ENCODE peak calls at places on chromosomes 12 and 14, in seven cellular contexts. One of them, this sample, is unnamed.
A peak's percentile ranks its signal among the peaks of the same experiment; 100 is the strongest.

GRCh38 chr12:79998554-79998953 is 63.7 kb upstream of the PPP1R12A start:
- DNase-seq in OCI-LY7: no peak
- DNase-seq in cardiac fibroblast: no peak
- DNase-seq in fibroblast of mammary gland: no peak
- DNase-seq in lung: no peak
- DNase-seq in A549: no peak
- DNase-seq in fibroblast of lung: no peak
- DNase-seq in this sample: no peak

GRCh38 chr12:116861331-116861730 is 19.9 kb downstream of the HRK start:
- DNase-seq in lung: no peak
- DNase-seq in OCI-LY7: peak; percentile 92
- DNase-seq in fibroblast of mammary gland: peak; percentile 60
- DNase-seq in A549: no peak
- DNase-seq in fibroblast of lung: peak; percentile 77
- DNase-seq in cardiac fibroblast: peak; percentile 80
- DNase-seq in this sample: no peak

GRCh38 chr14:97697772-97698171 is 900.6 kb downstream of the VRK1 start:
- DNase-seq in fibroblast of lung: no peak
- DNase-seq in fibroblast of mammary gland: no peak
- DNase-seq in cardiac fibroblast: no peak
- DNase-seq in OCI-LY7: no peak
- DNase-seq in lung: no peak
- DNase-seq in A549: no peak
- DNase-seq in this sample: no peak

GRCh38 chr12:52142431-52142830 is 49.4 kb downstream of the KRT80 start:
- DNase-seq in A549: no peak
- DNase-seq in fibroblast of mammary gland: no peak
- DNase-seq in fibroblast of lung: no peak
- DNase-seq in cardiac fibroblast: no peak
- DNase-seq in OCI-LY7: no peak
- DNase-seq in lung: no peak
- DNase-seq in this sample: no peak

GRCh38 chr12:119322324-119322723 is 12.2 kb upstream of the CCDC60 start:
- DNase-seq in fibroblast of lung: no peak
- DNase-seq in lung: no peak
- DNase-seq in fibroblast of mammary gland: no peak
- DNase-seq in cardiac fibroblast: no peak
- DNase-seq in A549: no peak
- DNase-seq in OCI-LY7: no peak
- DNase-seq in this sample: no peak

GRCh38 chr12:15001733-15002471 is 29.1 kb downstream of the PDE6H start:
- DNase-seq in A549: no peak
- DNase-seq in fibroblast of lung: peak; percentile 42
- DNase-seq in OCI-LY7: no peak
- DNase-seq in lung: no peak
- DNase-seq in cardiac fibroblast: peak; percentile 44
- DNase-seq in fibroblast of mammary gland: peak; percentile 35
- DNase-seq in this sample: peak; percentile 11

GRCh38 chr12:15837141-15837781 is 44.9 kb upstream of the STRAP start:
- DNase-seq in lung: no peak
- DNase-seq in A549: no peak
- DNase-seq in OCI-LY7: no peak
- DNase-seq in fibroblast of mammary gland: peak; percentile 77
- DNase-seq in cardiac fibroblast: peak; percentile 19
- DNase-seq in fibroblast of lung: peak; percentile 94
- DNase-seq in this sample: no peak

GRCh38 chr14:61607570-61608244 is 87.6 kb upstream of the HIF1A start:
- DNase-seq in OCI-LY7: peak; percentile 86
- DNase-seq in cardiac fibroblast: no peak
- DNase-seq in fibroblast of mammary gland: no peak
- DNase-seq in A549: no peak
- DNase-seq in lung: no peak
- DNase-seq in fibroblast of lung: no peak
- DNase-seq in this sample: no peak

GRCh38 chr12:77648716-77649115 is 182.0 kb upstream of the NAV3 start:
- DNase-seq in fibroblast of mammary gland: peak; percentile 70
- DNase-seq in fibroblast of lung: peak; percentile 33
- DNase-seq in A549: no peak
- DNase-seq in lung: no peak
- DNase-seq in OCI-LY7: no peak
- DNase-seq in cardiac fibroblast: peak; percentile 8
- DNase-seq in this sample: peak; percentile 38

GRCh38 chr14:95523818-95524448 is 7.5 kb upstream of the SYNE3 start:
- DNase-seq in fibroblast of mammary gland: peak; percentile 65
- DNase-seq in cardiac fibroblast: peak; percentile 92
- DNase-seq in lung: peak; percentile 57
- DNase-seq in A549: no peak
- DNase-seq in OCI-LY7: peak; percentile 31
- DNase-seq in fibroblast of lung: no peak
- DNase-seq in this sample: peak; percentile 59

GRCh38 chr14:77143071-77143470 is 1.5 kb upstream of the ZDHHC22 start:
- DNase-seq in cardiac fibroblast: no peak
- DNase-seq in OCI-LY7: no peak
- DNase-seq in fibroblast of mammary gland: no peak
- DNase-seq in lung: no peak
- DNase-seq in fibroblast of lung: no peak
- DNase-seq in A549: no peak
- DNase-seq in this sample: no peak

GRCh38 chr12:122917508-122918227 is 21.7 kb upstream of the VPS37B start:
- DNase-seq in fibroblast of mammary gland: peak; percentile 81
- DNase-seq in A549: peak; percentile 60
- DNase-seq in fibroblast of lung: peak; percentile 72
- DNase-seq in OCI-LY7: no peak
- DNase-seq in cardiac fibroblast: peak; percentile 64
- DNase-seq in lung: peak; percentile 70
- DNase-seq in this sample: peak; percentile 70

GRCh38 chr12:112584266-112584722 is 165.5 kb downstream of the PTPN11 start:
- DNase-seq in lung: no peak
- DNase-seq in fibroblast of mammary gland: no peak
- DNase-seq in fibroblast of lung: no peak
- DNase-seq in A549: peak; percentile 89
- DNase-seq in OCI-LY7: peak; percentile 15
- DNase-seq in cardiac fibroblast: peak; percentile 2
- DNase-seq in this sample: no peak

GRCh38 chr12:2536724-2537123 is 258.0 kb upstream of the FKBP4 start:
- DNase-seq in cardiac fibroblast: no peak
- DNase-seq in fibroblast of lung: no peak
- DNase-seq in A549: no peak
- DNase-seq in OCI-LY7: no peak
- DNase-seq in lung: no peak
- DNase-seq in fibroblast of mammary gland: no peak
- DNase-seq in this sample: no peak

GRCh38 chr12:2532647-2533435 is 261.9 kb upstream of the FKBP4 start:
- DNase-seq in cardiac fibroblast: no peak
- DNase-seq in lung: no peak
- DNase-seq in A549: no peak
- DNase-seq in fibroblast of lung: no peak
- DNase-seq in OCI-LY7: no peak
- DNase-seq in fibroblast of mammary gland: no peak
- DNase-seq in this sample: no peak

GRCh38 chr12:2537868-2538541 is 256.8 kb upstream of the FKBP4 start:
- DNase-seq in lung: no peak
- DNase-seq in OCI-LY7: no peak
- DNase-seq in A549: no peak
- DNase-seq in fibroblast of lung: no peak
- DNase-seq in cardiac fibroblast: no peak
- DNase-seq in fibroblast of mammary gland: no peak
- DNase-seq in this sample: no peak

GRCh38 chr12:2539938-2540337 is 254.8 kb upstream of the FKBP4 start:
- DNase-seq in lung: no peak
- DNase-seq in fibroblast of lung: no peak
- DNase-seq in A549: no peak
- DNase-seq in fibroblast of mammary gland: no peak
- DNase-seq in cardiac fibroblast: no peak
- DNase-seq in OCI-LY7: no peak
- DNase-seq in this sample: no peak

GRCh38 chr12:2535583-2536187 is 259.1 kb upstream of the FKBP4 start:
- DNase-seq in lung: no peak
- DNase-seq in A549: no peak
- DNase-seq in cardiac fibroblast: no peak
- DNase-seq in fibroblast of lung: no peak
- DNase-seq in OCI-LY7: no peak
- DNase-seq in fibroblast of mammary gland: peak; percentile 3
- DNase-seq in this sample: no peak
- H3K4me3 ChIP-seq in lung: no peak overlapping the region
- H3K4me3 ChIP-seq in A549: no peak overlapping the region
- H3K4me3 ChIP-seq in cardiac fibroblast: no peak overlapping the region
- H3K4me3 ChIP-seq in fibroblast of lung: no peak overlapping the region
- H3K4me3 ChIP-seq in OCI-LY7: no peak overlapping the region
- H3K4me3 ChIP-seq in fibroblast of mammary gland: no peak overlapping the region
- H3K4me3 ChIP-seq in this sample: no peak overlapping the region

GRCh38 chr14:37597538-37598084 is 2.2 kb downstream of the TTC6 start:
- DNase-seq in cardiac fibroblast: no peak
- DNase-seq in fibroblast of mammary gland: peak; percentile 30
- DNase-seq in A549: peak; percentile 45
- DNase-seq in fibroblast of lung: no peak
- DNase-seq in lung: no peak
- DNase-seq in OCI-LY7: no peak
- DNase-seq in this sample: peak; percentile 53
- TF ChIP-seq CTCF in cardiac fibroblast: peak; percentile 57
- TF ChIP-seq CTCF in fibroblast of mammary gland: peak; percentile 52
- TF ChIP-seq CTCF in A549: peak; percentile 7
- TF ChIP-seq CTCF in fibroblast of lung: peak; percentile 59
- TF ChIP-seq CTCF in lung: no peak
- TF ChIP-seq CTCF in OCI-LY7: no peak
- TF ChIP-seq CTCF in this sample: peak; percentile 53

GRCh38 chr14:103519837-103520212 is 2.8 kb downstream of the CKB start:
- DNase-seq in lung: no peak
- DNase-seq in fibroblast of lung: no peak
- DNase-seq in cardiac fibroblast: no peak
- DNase-seq in fibroblast of mammary gland: no peak
- DNase-seq in A549: no peak
- DNase-seq in OCI-LY7: no peak
- DNase-seq in this sample: no peak
- H3K4me3 ChIP-seq in lung: no peak overlapping the region
- H3K4me3 ChIP-seq in fibroblast of lung: no peak overlapping the region
- H3K4me3 ChIP-seq in cardiac fibroblast: no peak overlapping the region
- H3K4me3 ChIP-seq in fibroblast of mammary gland: no peak overlapping the region
- H3K4me3 ChIP-seq in A549: no peak overlapping the region
- H3K4me3 ChIP-seq in OCI-LY7: no peak overlapping the region
- H3K4me3 ChIP-seq in this sample: no peak overlapping the region

GRCh38 chr14:72975776-72976175 is 49.5 kb downstream of the DCAF4 start:
- DNase-seq in A549: peak; percentile 44
- DNase-seq in lung: no peak
- DNase-seq in fibroblast of mammary gland: peak; percentile 6
- DNase-seq in cardiac fibroblast: no peak
- DNase-seq in fibroblast of lung: no peak
- DNase-seq in OCI-LY7: peak; percentile 16
- DNase-seq in this sample: no peak
- TF ChIP-seq CTCF in A549: peak; percentile 12
- TF ChIP-seq CTCF in lung: no peak
- TF ChIP-seq CTCF in fibroblast of mammary gland: peak; percentile 8
- TF ChIP-seq CTCF in cardiac fibroblast: no peak
- TF ChIP-seq CTCF in fibroblast of lung: no peak
- TF ChIP-seq CTCF in OCI-LY7: peak; percentile 62
- TF ChIP-seq CTCF in this sample: no peak

GRCh38 chr12:132951649-132952048 is 4.5 kb downstream of the ZNF605 start:
- DNase-seq in OCI-LY7: no peak
- DNase-seq in A549: no peak
- DNase-seq in cardiac fibroblast: no peak
- DNase-seq in fibroblast of lung: no peak
- DNase-seq in fibroblast of mammary gland: no peak
- DNase-seq in lung: no peak
- DNase-seq in this sample: no peak

GRCh38 chr12:132952371-132953162 is 3.5 kb downstream of the ZNF605 start:
- DNase-seq in OCI-LY7: no peak
- DNase-seq in fibroblast of lung: no peak
- DNase-seq in lung: no peak
- DNase-seq in fibroblast of mammary gland: no peak
- DNase-seq in A549: no peak
- DNase-seq in cardiac fibroblast: no peak
- DNase-seq in this sample: no peak

GRCh38 chr12:132953163-132953425 is 3.0 kb downstream of the ZNF605 start:
- DNase-seq in OCI-LY7: no peak
- DNase-seq in cardiac fibroblast: no peak
- DNase-seq in fibroblast of mammary gland: no peak
- DNase-seq in fibroblast of lung: no peak
- DNase-seq in A549: no peak
- DNase-seq in lung: no peak
- DNase-seq in this sample: no peak

GRCh38 chr12:132949936-132950837 is 5.9 kb downstream of the ZNF605 start:
- DNase-seq in A549: no peak
- DNase-seq in lung: no peak
- DNase-seq in OCI-LY7: no peak
- DNase-seq in fibroblast of mammary gland: no peak
- DNase-seq in cardiac fibroblast: no peak
- DNase-seq in fibroblast of lung: no peak
- DNase-seq in this sample: no peak

GRCh38 chr12:132950844-132951535 is 5.1 kb downstream of the ZNF605 start:
- DNase-seq in cardiac fibroblast: no peak
- DNase-seq in fibroblast of mammary gland: no peak
- DNase-seq in OCI-LY7: no peak
- DNase-seq in fibroblast of lung: no peak
- DNase-seq in lung: no peak
- DNase-seq in A549: no peak
- DNase-seq in this sample: no peak
- H3K4me3 ChIP-seq in cardiac fibroblast: no peak overlapping the region
- H3K4me3 ChIP-seq in fibroblast of mammary gland: no peak overlapping the region
- H3K4me3 ChIP-seq in OCI-LY7: no peak overlapping the region
- H3K4me3 ChIP-seq in fibroblast of lung: no peak overlapping the region
- H3K4me3 ChIP-seq in lung: no peak overlapping the region
- H3K4me3 ChIP-seq in A549: no peak overlapping the region
- H3K4me3 ChIP-seq in this sample: no peak overlapping the region

DNA sequence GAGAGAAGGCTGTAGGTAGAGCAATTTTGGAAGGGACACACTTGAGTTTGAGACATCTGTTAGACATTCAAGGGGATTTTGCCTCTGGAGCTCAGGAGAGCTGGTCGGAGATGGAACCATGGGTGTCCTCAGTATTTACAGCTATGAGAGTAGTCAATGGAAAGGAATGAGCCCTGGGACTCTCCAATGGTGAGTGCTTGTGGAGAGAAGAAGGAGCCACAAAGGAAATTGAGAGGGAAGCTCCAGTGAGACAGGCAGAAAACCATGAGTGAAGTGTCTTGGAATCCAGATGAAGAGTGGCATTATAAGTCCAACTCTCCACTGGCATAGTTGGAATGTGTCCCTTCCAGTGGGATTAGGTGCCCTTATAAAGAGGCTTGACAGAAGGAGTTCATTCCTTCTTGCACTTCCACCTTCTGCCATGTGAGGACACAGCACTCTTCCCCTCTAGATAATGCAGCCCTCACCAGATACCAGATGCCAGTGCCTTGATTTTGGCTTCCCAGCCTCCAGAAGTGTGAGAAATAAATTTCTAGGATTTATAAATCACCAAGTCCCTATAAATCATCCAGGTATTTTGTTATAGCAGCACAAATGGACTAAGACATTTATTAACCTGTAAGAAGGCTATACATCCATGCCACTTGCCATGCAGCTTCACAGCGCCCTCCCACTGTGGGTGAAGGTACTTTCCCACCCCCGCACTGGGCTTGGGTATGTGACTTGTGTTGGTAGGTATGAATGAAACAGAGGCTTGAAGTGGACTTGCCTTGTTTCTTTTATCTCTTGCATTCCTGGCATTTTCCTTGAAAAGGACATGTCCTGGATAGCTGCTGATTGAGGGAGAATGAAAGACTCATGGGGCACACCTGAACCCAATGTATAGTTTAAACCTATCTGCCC is 27.3 kb downstream of the LLPH start:
- DNase-seq in A549: peak; percentile 36
- DNase-seq in fibroblast of mammary gland: no peak
- DNase-seq in lung: no peak
- DNase-seq in fibroblast of lung: no peak
- DNase-seq in OCI-LY7: no peak
- DNase-seq in cardiac fibroblast: no peak
- DNase-seq in this sample: peak; percentile 20
- TF ChIP-seq CTCF in A549: no peak
- TF ChIP-seq CTCF in fibroblast of mammary gland: no peak
- TF ChIP-seq CTCF in lung: no peak
- TF ChIP-seq CTCF in fibroblast of lung: peak; percentile 13
- TF ChIP-seq CTCF in OCI-LY7: peak; percentile 53
- TF ChIP-seq CTCF in cardiac fibroblast: no peak
- TF ChIP-seq CTCF in this sample: peak; percentile 19

GRCh38 chr12:57869919-57870318 is 23.4 kb upstream of the CTDSP2 start:
- DNase-seq in cardiac fibroblast: no peak
- DNase-seq in fibroblast of lung: no peak
- DNase-seq in fibroblast of mammary gland: no peak
- DNase-seq in lung: no peak
- DNase-seq in A549: no peak
- DNase-seq in OCI-LY7: no peak
- DNase-seq in this sample: no peak
- H3K4me3 ChIP-seq in cardiac fibroblast: no peak overlapping the region
- H3K4me3 ChIP-seq in fibroblast of lung: no peak overlapping the region
- H3K4me3 ChIP-seq in fibroblast of mammary gland: no peak overlapping the region
- H3K4me3 ChIP-seq in lung: no peak overlapping the region
- H3K4me3 ChIP-seq in A549: no peak overlapping the region
- H3K4me3 ChIP-seq in OCI-LY7: no peak overlapping the region
- H3K4me3 ChIP-seq in this sample: no peak overlapping the region